ENCODE peak calls at places on chromosomes 12 and 14, in six cellular contexts. P is HepG2, F is K562, G is GM12878, V is GM12892, I is H1. W is an unnamed sample.

GRCh38 chr12:132275110-132275531 is 54.3 kb downstream of the GALNT9 start:
- DNase-seq in G (no peak), F (peak; percentile 25), P (peak; percentile 16), I (peak; percentile 64), V (no peak), W (no peak)

GRCh38 chr14:50452285-50452684 is 55.6 kb upstream of the CDKL1 start:
- DNase-seq in P (no peak), V (no peak), I (no peak), G (no peak), F (no peak), W (no peak)

GRCh38 chr12:55726911-55727310 is 1.9 kb downstream of the CD63 start:
- DNase-seq in F (no peak), I (no peak), V (no peak), P (no peak), G (no peak), W (no peak)

GRCh38 chr14:46550836-46551235 is 100.7 kb downstream of the RPL10L start:
- DNase-seq in F (no peak), G (no peak), V (no peak), I (no peak), P (no peak), W (no peak)

GRCh38 chr14:33634631-33635030 is 316.2 kb downstream of the EGLN3 start:
- DNase-seq in I (no peak), F (no peak), P (no peak), G (no peak), V (no peak), W (no peak)

GRCh38 chr12:123269980-123270379 is 1.7 kb downstream of the CDK2AP1 start:
- DNase-seq in P (peak; percentile 92), I (peak; percentile 60), G (no peak), F (peak; percentile 32), V (no peak), W (no peak)

GRCh38 chr14:24362241-24362960 is 5.6 kb upstream of the NFATC4 start:
- DNase-seq in V (no peak), P (no peak), G (no peak), F (no peak), I (no peak), W (no peak)

GRCh38 chr12:131721548-131721947 is 10.7 kb downstream of the SFSWAP start:
- DNase-seq in P (no peak), G (no peak), V (no peak), I (no peak), F (no peak), W (no peak)

GRCh38 chr12:10672231-10672868 is 1.5 kb downstream of the STYK1 start:
- DNase-seq in G (no peak), I (no peak), V (no peak), P (no peak), F (no peak), W (no peak)

GRCh38 chr14:95252219-95252618 is 67.5 kb downstream of the CLMN start:
- DNase-seq in G (no peak), P (no peak), I (no peak), F (no peak), V (no peak), W (no peak)

GRCh38 chr14:69363055-69363454 is 35.0 kb downstream of the ERH start:
- DNase-seq in I (no peak), P (peak; percentile 6), V (no peak), G (no peak), F (peak; percentile 14), W (no peak)

GRCh38 chr14:105168496-105168978 is at the start of gene JAG2:
- DNase-seq in V (no peak), G (no peak), P (no peak), F (peak; percentile 80), I (no peak), W (peak; percentile 66)

GRCh38 chr12:11758838-11759509 is 109.5 kb downstream of the ETV6 start:
- DNase-seq in G (peak; percentile 93), P (no peak), F (no peak), V (no peak), I (no peak), W (no peak)

GRCh38 chr12:124654666-124655316 is 87.4 kb upstream of the NCOR2 start:
- DNase-seq in V (no peak), I (no peak), G (no peak), F (no peak), P (no peak), W (no peak)

GRCh38 chr12:26113853-26114719 is 10.8 kb downstream of the BHLHE41 start:
- DNase-seq in I (peak; percentile 89), G (no peak), V (peak; percentile 75), F (peak; percentile 88), P (peak; percentile 88), W (peak; percentile 71)

GRCh38 chr14:94907626-94908261 is 137.8 kb upstream of the GSC start:
- DNase-seq in G (no peak), I (no peak), P (no peak), V (no peak), F (no peak), W (no peak)

GRCh38 chr12:85529896-85530295 is 249.9 kb downstream of the ALX1 start:
- DNase-seq in F (no peak), I (no peak), G (no peak), V (no peak), P (no peak), W (no peak)

GRCh38 chr12:91326043-91327027 is 143.7 kb upstream of the DCN start:
- DNase-seq in G (no peak), V (peak; percentile 0), F (peak; percentile 65), I (peak; percentile 68), P (peak; percentile 34), W (peak; percentile 1)

GRCh38 chr12:52059582-52060497 is 8.6 kb downstream of the NR4A1 start:
- DNase-seq in V (no peak), G (no peak), P (no peak), F (no peak), I (no peak), W (no peak)
- TF ChIP-seq TAF1 in V (no peak), G (no peak), P (no peak), F (no peak), I (no peak), W (no peak)

GRCh38 chr12:69238589-69239285 is 632 bp upstream of the CPSF6 start:
- DNase-seq in F (no peak), G (no peak), I (no peak), P (no peak), V (no peak), W (no peak)

GRCh38 chr12:69240625-69240984 is 1.2 kb downstream of the CPSF6 start:
- DNase-seq in G (no peak), I (no peak), P (no peak), V (no peak), F (peak; percentile 24), W (no peak)

GRCh38 chr12:69241444-69242092 is 2.2 kb downstream of the CPSF6 start:
- DNase-seq in G (no peak), V (no peak), P (no peak), I (no peak), F (peak; percentile 31), W (no peak)

GRCh38 chr12:69239922-69240624 is 704 bp downstream of the CPSF6 start:
- DNase-seq in V (no peak), I (peak; percentile 67), P (no peak), G (no peak), F (peak; percentile 56), W (no peak)

DNA sequence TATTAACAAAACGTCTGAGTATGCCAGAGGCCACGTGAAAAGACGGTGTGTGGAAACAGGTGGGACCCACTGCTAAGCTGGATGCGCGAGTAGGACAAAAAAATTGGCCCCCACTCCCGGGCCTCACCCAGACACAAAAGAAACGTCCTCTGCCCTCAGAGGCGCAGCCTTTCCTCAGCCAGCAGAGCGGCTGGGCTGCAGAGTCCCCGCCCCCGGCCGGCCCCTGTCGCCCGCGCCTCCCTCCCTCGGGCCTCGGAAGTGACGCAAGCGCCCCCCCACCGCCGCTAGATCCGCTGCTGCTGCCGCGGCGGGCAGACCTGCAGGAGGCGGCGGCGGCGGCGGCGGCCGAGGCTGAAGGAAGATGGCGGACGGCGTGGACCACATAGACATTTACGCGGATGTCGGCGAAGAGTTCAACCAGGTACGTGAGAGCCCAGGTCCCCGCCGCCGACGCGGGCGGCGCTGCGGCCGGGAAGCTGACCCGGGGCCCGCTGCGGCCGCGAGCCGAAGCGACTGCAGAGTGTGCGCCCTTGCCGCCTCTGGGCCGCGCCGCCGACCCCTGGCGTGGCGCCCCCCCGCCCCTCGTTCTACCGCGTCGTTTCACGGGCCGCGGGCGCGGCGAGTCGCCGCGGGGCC is at the start of gene CPSF6:
- DNase-seq in G (peak; percentile 62), P (peak; percentile 82), F (peak; percentile 96), V (peak; percentile 79), I (peak; percentile 95), W (peak; percentile 79)
- TF ChIP-seq POLR2A in G (peak; percentile 91), P (peak; percentile 74), F (peak; percentile 88), V (peak; percentile 90), I (peak; percentile 97), W (peak; percentile 66)

DNA sequence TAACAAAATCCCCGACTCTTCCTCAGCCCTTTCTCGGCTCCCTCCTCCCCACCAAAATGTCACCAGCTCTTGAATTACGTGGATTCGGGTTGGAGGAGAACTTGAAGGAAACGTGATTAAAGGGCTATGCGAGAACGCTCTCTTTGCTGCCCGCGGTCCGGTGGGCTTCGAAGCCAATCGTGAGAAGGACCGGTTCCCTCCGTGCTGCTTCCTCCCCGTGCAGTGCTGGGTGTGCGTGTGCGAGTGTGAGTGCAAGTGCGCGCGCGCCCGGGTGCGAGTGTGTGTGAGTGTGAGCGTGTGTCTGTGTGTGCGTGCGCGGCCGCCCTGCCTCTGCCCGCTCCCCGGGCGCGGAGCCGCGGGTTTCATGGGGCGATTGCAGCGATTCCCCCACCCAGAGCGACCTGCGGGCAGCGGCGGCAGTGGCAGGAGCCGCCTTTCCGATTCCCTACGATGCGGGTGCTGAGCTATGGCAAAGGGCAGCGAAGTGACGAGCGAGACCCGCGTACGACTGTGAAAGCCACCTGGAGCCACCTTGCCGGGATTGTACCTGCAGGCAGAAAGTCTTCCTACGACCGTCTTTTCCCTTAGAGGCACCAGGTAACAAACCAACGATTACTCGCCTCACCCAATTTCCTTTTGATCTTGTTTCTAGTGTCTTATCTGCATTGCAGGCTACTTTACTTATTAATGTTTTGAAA is 1.4 kb downstream of the LRFN5 start:
- DNase-seq in V (no peak), F (no peak), P (no peak), I (peak; percentile 62), G (no peak), W (no peak)
- TF ChIP-seq POLR2AphosphoS5 in V (no peak), F (no peak), P (no peak), I (no peak), G (no peak), W (no peak)

GRCh38 chr12:116924558-116925453 is 14.1 kb downstream of the FBXW8 start:
- DNase-seq in F (peak; percentile 42), I (no peak), V (peak; percentile 21), P (peak; percentile 51), G (peak; percentile 58), W (no peak)
- TF ChIP-seq TAF1 in F (no peak), I (no peak), V (no peak), P (no peak), G (no peak), W (no peak)

W was measured in GM12891.